ENCODE peak calls at places on chromosomes 7 and 10, in four cellular contexts. One of them, this sample, is unnamed.

GRCh38 chr7:135789956-135790355 is 41.3 kb upstream of the FAM180A start:
- DNase-seq in glutamatergic neuron: no peak
- DNase-seq in RWPE1: no peak
- DNase-seq in H4: no peak
- DNase-seq in this sample: no peak

GRCh38 chr7:36370046-36370445 is 19.6 kb upstream of the ANLN start:
- DNase-seq in glutamatergic neuron: no peak
- DNase-seq in RWPE1: no peak
- DNase-seq in H4: no peak
- DNase-seq in this sample: no peak

GRCh38 chr7:125661677-125662076 is 732.1 kb upstream of the POT1 start:
- DNase-seq in glutamatergic neuron: no peak
- DNase-seq in RWPE1: no peak
- DNase-seq in H4: no peak
- DNase-seq in this sample: no peak

GRCh38 chr7:131067220-131067619 is 260.5 kb upstream of the MKLN1 start:
- DNase-seq in glutamatergic neuron: peak
- DNase-seq in RWPE1: no peak
- DNase-seq in H4: no peak
- DNase-seq in this sample: no peak

GRCh38 chr7:31850601-31851000 is 163.6 kb downstream of the PPP1R17 start:
- DNase-seq in glutamatergic neuron: no peak
- DNase-seq in RWPE1: no peak
- DNase-seq in H4: no peak
- DNase-seq in this sample: no peak

GRCh38 chr10:49050338-49050737 is 65.0 kb downstream of the VSTM4 start:
- DNase-seq in glutamatergic neuron: no peak
- DNase-seq in RWPE1: no peak
- DNase-seq in H4: no peak
- DNase-seq in this sample: no peak

GRCh38 chr7:53326634-53327033 is 291.2 kb downstream of the POM121L12 start:
- DNase-seq in glutamatergic neuron: no peak
- DNase-seq in RWPE1: no peak
- DNase-seq in H4: no peak
- DNase-seq in this sample: no peak

GRCh38 chr7:148670807-148671206 is 27.9 kb upstream of the CUL1 start:
- DNase-seq in glutamatergic neuron: no peak
- DNase-seq in RWPE1: no peak
- DNase-seq in H4: no peak
- DNase-seq in this sample: no peak

GRCh38 chr7:38262545-38262944 is 10.9 kb downstream of the TARP start:
- DNase-seq in glutamatergic neuron: no peak
- DNase-seq in RWPE1: no peak
- DNase-seq in H4: no peak
- DNase-seq in this sample: no peak

GRCh38 chr10:63068246-63068645 is 64.9 kb upstream of the NRBF2 start:
- DNase-seq in glutamatergic neuron: no peak
- DNase-seq in RWPE1: no peak
- DNase-seq in H4: peak
- DNase-seq in this sample: no peak

GRCh38 chr7:101081432-101081831 is 3.8 kb upstream of the TRIM56 start:
- DNase-seq in glutamatergic neuron: no peak
- DNase-seq in RWPE1: no peak
- DNase-seq in H4: no peak
- DNase-seq in this sample: no peak

GRCh38 chr10:104337527-104337984 is 709 bp downstream of the ITPRIP start:
- DNase-seq in glutamatergic neuron: no peak
- DNase-seq in RWPE1: no peak
- DNase-seq in H4: no peak
- DNase-seq in this sample: no peak

GRCh38 chr7:28389504-28390385 is 22.6 kb upstream of the CREB5 start:
- DNase-seq in glutamatergic neuron: no peak
- DNase-seq in RWPE1: no peak
- DNase-seq in H4: peak
- DNase-seq in this sample: peak

GRCh38 chr10:125160856-125161569 is 650 bp upstream of the CTBP2 start:
- DNase-seq in glutamatergic neuron: peak
- DNase-seq in RWPE1: peak
- DNase-seq in H4: peak
- DNase-seq in this sample: peak

GRCh38 chr10:60352105-60352504 is 37.6 kb downstream of the ANK3 start:
- DNase-seq in glutamatergic neuron: no peak
- DNase-seq in RWPE1: no peak
- DNase-seq in H4: no peak
- DNase-seq in this sample: no peak

GRCh38 chr7:108403597-108404217 is 52.5 kb downstream of the NRCAM start:
- DNase-seq in glutamatergic neuron: no peak
- DNase-seq in RWPE1: no peak
- DNase-seq in H4: no peak
- DNase-seq in this sample: no peak

GRCh38 chr10:6201511-6201975 is 1.2 kb upstream of the PFKFB3 start:
- DNase-seq in glutamatergic neuron: peak
- DNase-seq in RWPE1: peak
- DNase-seq in H4: no peak
- DNase-seq in this sample: no peak

GRCh38 chr7:132430863-132431822 is 145.1 kb downstream of the PLXNA4 start:
- DNase-seq in glutamatergic neuron: no peak
- DNase-seq in RWPE1: peak
- DNase-seq in H4: peak
- DNase-seq in this sample: no peak

GRCh38 chr10:79148452-79149344 is 79.9 kb downstream of the ZMIZ1 start:
- DNase-seq in glutamatergic neuron: no peak
- DNase-seq in RWPE1: peak
- DNase-seq in H4: peak
- DNase-seq in this sample: no peak

GRCh38 chr10:89416465-89416864 is 2.1 kb downstream of the IFIT5 start:
- DNase-seq in glutamatergic neuron: no peak
- DNase-seq in RWPE1: no peak
- DNase-seq in H4: no peak
- DNase-seq in this sample: no peak

GRCh38 chr7:2309889-2310331 is 4.3 kb downstream of the SNX8 start:
- DNase-seq in glutamatergic neuron: no peak
- DNase-seq in RWPE1: peak
- DNase-seq in H4: no peak
- DNase-seq in this sample: peak

GRCh38 chr7:83014546-83014945 is 148.1 kb downstream of the PCLO start:
- DNase-seq in glutamatergic neuron: no peak
- DNase-seq in RWPE1: no peak
- DNase-seq in H4: no peak
- DNase-seq in this sample: no peak

GRCh38 chr7:139620676-139621344 is 97.3 kb downstream of the CLEC2L start:
- DNase-seq in glutamatergic neuron: peak
- DNase-seq in RWPE1: peak
- DNase-seq in H4: peak
- DNase-seq in this sample: peak

GRCh38 chr7:80941206-80941758 is 22.4 kb upstream of the SEMA3C start:
- DNase-seq in glutamatergic neuron: no peak
- DNase-seq in RWPE1: peak
- DNase-seq in H4: peak
- DNase-seq in this sample: no peak

GRCh38 chr10:3622427-3622826 is 162.6 kb downstream of the KLF6 start:
- DNase-seq in glutamatergic neuron: no peak
- DNase-seq in RWPE1: no peak
- DNase-seq in H4: no peak
- DNase-seq in this sample: no peak

GRCh38 chr10:30002438-30003266 is 56.7 kb downstream of the JCAD start:
- DNase-seq in glutamatergic neuron: peak
- DNase-seq in RWPE1: peak
- DNase-seq in H4: peak
- DNase-seq in this sample: peak

GRCh38 chr10:69504576-69505250 is 53.4 kb downstream of the TSPAN15 start:
- DNase-seq in glutamatergic neuron: no peak
- DNase-seq in RWPE1: no peak
- DNase-seq in H4: no peak
- DNase-seq in this sample: no peak

GRCh38 chr10:4918236-4918635 is 45.0 kb upstream of the AKR1C1 start:
- DNase-seq in glutamatergic neuron: no peak
- DNase-seq in RWPE1: no peak
- DNase-seq in H4: no peak
- DNase-seq in this sample: no peak

GRCh38 chr7:20280475-20281351 is 50.0 kb upstream of the ITGB8 start:
- DNase-seq in glutamatergic neuron: no peak
- DNase-seq in RWPE1: peak
- DNase-seq in H4: peak
- DNase-seq in this sample: no peak

GRCh38 chr10:110725809-110726641 is 81.9 kb downstream of the RBM20 start:
- DNase-seq in glutamatergic neuron: peak
- DNase-seq in RWPE1: no peak
- DNase-seq in H4: no peak
- DNase-seq in this sample: peak

GRCh38 chr10:129964611-129965417 is 740 bp upstream of the EBF3 start:
- DNase-seq in glutamatergic neuron: peak
- DNase-seq in RWPE1: no peak
- DNase-seq in H4: no peak
- DNase-seq in this sample: no peak

GRCh38 chr10:5449823-5450222 is 37.5 kb downstream of the NET1 start:
- DNase-seq in glutamatergic neuron: no peak
- DNase-seq in RWPE1: peak
- DNase-seq in H4: no peak
- DNase-seq in this sample: peak

GRCh38 chr10:48836605-48837004 is 103.0 kb downstream of the LRRC18 start:
- DNase-seq in glutamatergic neuron: no peak
- DNase-seq in RWPE1: no peak
- DNase-seq in H4: no peak
- DNase-seq in this sample: no peak

GRCh38 chr7:89666436-89666835 is 487.8 kb upstream of the STEAP1 start:
- DNase-seq in glutamatergic neuron: no peak
- DNase-seq in RWPE1: no peak
- DNase-seq in H4: no peak
- DNase-seq in this sample: no peak

GRCh38 chr10:93481931-93482834 is at the start of gene MYOF:
- DNase-seq in glutamatergic neuron: no peak
- DNase-seq in RWPE1: peak
- DNase-seq in H4: peak
- DNase-seq in this sample: no peak

GRCh38 chr7:494906-495305 is 24.7 kb downstream of the PDGFA start:
- DNase-seq in glutamatergic neuron: no peak
- DNase-seq in RWPE1: no peak
- DNase-seq in H4: no peak
- DNase-seq in this sample: no peak

GRCh38 chr7:148503900-148504487 is 86.6 kb upstream of the C7orf33 start:
- DNase-seq in glutamatergic neuron: no peak
- DNase-seq in RWPE1: peak
- DNase-seq in H4: peak
- DNase-seq in this sample: peak

GRCh38 chr7:44473295-44473694 is 17.2 kb downstream of the NUDCD3 start:
- DNase-seq in glutamatergic neuron: no peak
- DNase-seq in RWPE1: peak
- DNase-seq in H4: no peak
- DNase-seq in this sample: peak